ENCODE peak calls at places on chromosome 12, in nine cellular contexts. One of them, this sample, is unnamed.

GRCh38 chr12:29673346-29673745 is 110.4 kb downstream of the TMTC1 start:
- DNase-seq in ovary: no peak
- DNase-seq in IMR-90: peak; percentile 71
- DNase-seq in tibial artery: no peak
- DNase-seq in endothelial cell of umbilical vein: peak; percentile 44
- DNase-seq in left ventricle myocardium inferior: no peak
- DNase-seq in left lung: no peak
- DNase-seq in stomach: no peak
- DNase-seq in kidney: no peak
- DNase-seq in this sample: no peak

GRCh38 chr12:21073822-21074460 is 57.1 kb upstream of the SLCO1B1 start:
- DNase-seq in ovary: no peak
- DNase-seq in IMR-90: no peak
- DNase-seq in tibial artery: no peak
- DNase-seq in endothelial cell of umbilical vein: no peak
- DNase-seq in left ventricle myocardium inferior: no peak
- DNase-seq in left lung: no peak
- DNase-seq in stomach: no peak
- DNase-seq in kidney: no peak
- DNase-seq in this sample: no peak

GRCh38 chr12:54215990-54216579 is 27.3 kb upstream of the SMUG1 start:
- DNase-seq in ovary: peak; percentile 57
- DNase-seq in IMR-90: no peak
- DNase-seq in tibial artery: no peak
- DNase-seq in endothelial cell of umbilical vein: no peak
- DNase-seq in left ventricle myocardium inferior: peak; percentile 19
- DNase-seq in left lung: peak; percentile 43
- DNase-seq in stomach: no peak
- DNase-seq in kidney: no peak
- DNase-seq in this sample: peak; percentile 67

GRCh38 chr12:109597795-109598427 is 24.3 kb downstream of the MVK start:
- DNase-seq in ovary: peak; percentile 92
- DNase-seq in IMR-90: peak; percentile 75
- DNase-seq in tibial artery: peak; percentile 88
- DNase-seq in endothelial cell of umbilical vein: peak; percentile 78
- DNase-seq in left ventricle myocardium inferior: peak; percentile 87
- DNase-seq in left lung: peak; percentile 83
- DNase-seq in stomach: peak; percentile 86
- DNase-seq in kidney: peak; percentile 94
- DNase-seq in this sample: peak; percentile 92

GRCh38 chr12:8493084-8493483 is 20.2 kb upstream of the CLEC4D start:
- DNase-seq in ovary: no peak
- DNase-seq in IMR-90: no peak
- DNase-seq in tibial artery: no peak
- DNase-seq in endothelial cell of umbilical vein: no peak
- DNase-seq in left ventricle myocardium inferior: no peak
- DNase-seq in left lung: peak; percentile 51
- DNase-seq in stomach: no peak
- DNase-seq in kidney: no peak
- DNase-seq in this sample: no peak

GRCh38 chr12:105581420-105581819 is 250.9 kb downstream of the C12orf75 start:
- DNase-seq in ovary: no peak
- DNase-seq in IMR-90: no peak
- DNase-seq in tibial artery: no peak
- DNase-seq in endothelial cell of umbilical vein: no peak
- DNase-seq in left ventricle myocardium inferior: no peak
- DNase-seq in left lung: no peak
- DNase-seq in stomach: no peak
- DNase-seq in kidney: no peak
- DNase-seq in this sample: no peak

GRCh38 chr12:124289634-124290600 is 5.0 kb upstream of the RFLNA start:
- DNase-seq in ovary: no peak
- DNase-seq in IMR-90: peak; percentile 43
- DNase-seq in tibial artery: no peak
- DNase-seq in endothelial cell of umbilical vein: no peak
- DNase-seq in left ventricle myocardium inferior: no peak
- DNase-seq in left lung: peak; percentile 53
- DNase-seq in stomach: no peak
- DNase-seq in kidney: no peak
- DNase-seq in this sample: no peak

GRCh38 chr12:122051231-122051876 is 27.2 kb upstream of the MLXIP start:
- DNase-seq in ovary: peak; percentile 71
- DNase-seq in IMR-90: peak; percentile 44
- DNase-seq in tibial artery: peak; percentile 78
- DNase-seq in endothelial cell of umbilical vein: peak; percentile 39
- DNase-seq in left ventricle myocardium inferior: peak; percentile 56
- DNase-seq in left lung: no peak
- DNase-seq in stomach: no peak
- DNase-seq in kidney: peak; percentile 77
- DNase-seq in this sample: no peak

GRCh38 chr12:131943876-131944275 is 5.9 kb upstream of the EP400 start:
- DNase-seq in ovary: peak; percentile 18
- DNase-seq in IMR-90: no peak
- DNase-seq in tibial artery: peak; percentile 24
- DNase-seq in endothelial cell of umbilical vein: no peak
- DNase-seq in left ventricle myocardium inferior: no peak
- DNase-seq in left lung: no peak
- DNase-seq in stomach: peak; percentile 1
- DNase-seq in kidney: peak; percentile 40
- DNase-seq in this sample: peak; percentile 8

GRCh38 chr12:68899251-68899771 is 33.7 kb downstream of the CPM start:
- DNase-seq in ovary: peak; percentile 77
- DNase-seq in IMR-90: peak; percentile 59
- DNase-seq in tibial artery: peak; percentile 70
- DNase-seq in endothelial cell of umbilical vein: no peak
- DNase-seq in left ventricle myocardium inferior: no peak
- DNase-seq in left lung: peak; percentile 56
- DNase-seq in stomach: peak; percentile 76
- DNase-seq in kidney: peak; percentile 75
- DNase-seq in this sample: peak; percentile 69

GRCh38 chr12:121209221-121209620 is 708 bp upstream of the P2RX4 start:
- DNase-seq in ovary: peak; percentile 50
- DNase-seq in IMR-90: no peak
- DNase-seq in tibial artery: no peak
- DNase-seq in endothelial cell of umbilical vein: no peak
- DNase-seq in left ventricle myocardium inferior: no peak
- DNase-seq in left lung: no peak
- DNase-seq in stomach: no peak
- DNase-seq in kidney: peak; percentile 74
- DNase-seq in this sample: no peak

GRCh38 chr12:91772411-91772810 is 373.2 kb downstream of the BTG1 start:
- DNase-seq in ovary: no peak
- DNase-seq in IMR-90: peak; percentile 7
- DNase-seq in tibial artery: no peak
- DNase-seq in endothelial cell of umbilical vein: no peak
- DNase-seq in left ventricle myocardium inferior: no peak
- DNase-seq in left lung: no peak
- DNase-seq in stomach: no peak
- DNase-seq in kidney: no peak
- DNase-seq in this sample: no peak

GRCh38 chr12:93009533-93009932 is 80.4 kb upstream of the EEA1 start:
- DNase-seq in ovary: no peak
- DNase-seq in IMR-90: no peak
- DNase-seq in tibial artery: no peak
- DNase-seq in endothelial cell of umbilical vein: no peak
- DNase-seq in left ventricle myocardium inferior: no peak
- DNase-seq in left lung: no peak
- DNase-seq in stomach: no peak
- DNase-seq in kidney: no peak
- DNase-seq in this sample: no peak
- H3K4me1 ChIP-seq in ovary: peaks cover 2% of the 10 kb centered on the region
- H3K4me1 ChIP-seq in IMR-90: peaks cover 2% of the 10 kb centered on the region
- H3K4me1 ChIP-seq in tibial artery: no peaks in the 10 kb centered on the region
- H3K4me1 ChIP-seq in endothelial cell of umbilical vein: peaks cover 19% of the 10 kb centered on the region
- H3K4me1 ChIP-seq in left ventricle myocardium inferior: no peaks in the 10 kb centered on the region
- H3K4me1 ChIP-seq in left lung: no peaks in the 10 kb centered on the region
- H3K4me1 ChIP-seq in stomach: peaks cover 12% of the 10 kb centered on the region
- H3K4me1 ChIP-seq in kidney: no peaks in the 10 kb centered on the region
- H3K4me1 ChIP-seq in this sample: no peaks in the 10 kb centered on the region

GRCh38 chr12:50333441-50333840 is 50.1 kb upstream of the LIMA1 start:
- DNase-seq in ovary: no peak
- DNase-seq in IMR-90: no peak
- DNase-seq in tibial artery: no peak
- DNase-seq in endothelial cell of umbilical vein: no peak
- DNase-seq in left ventricle myocardium inferior: no peak
- DNase-seq in left lung: no peak
- DNase-seq in stomach: no peak
- DNase-seq in kidney: no peak
- DNase-seq in this sample: no peak
- H3K27ac ChIP-seq in ovary: no peak overlapping the region
- H3K27ac ChIP-seq in IMR-90: no peak overlapping the region
- H3K27ac ChIP-seq in tibial artery: no peak overlapping the region
- H3K27ac ChIP-seq in endothelial cell of umbilical vein: no peak overlapping the region
- H3K27ac ChIP-seq in left ventricle myocardium inferior: no peak overlapping the region
- H3K27ac ChIP-seq in left lung: no peak overlapping the region
- H3K27ac ChIP-seq in stomach: no peak overlapping the region
- H3K27ac ChIP-seq in kidney: no peak overlapping the region
- H3K27ac ChIP-seq in this sample: no peak overlapping the region

DNA sequence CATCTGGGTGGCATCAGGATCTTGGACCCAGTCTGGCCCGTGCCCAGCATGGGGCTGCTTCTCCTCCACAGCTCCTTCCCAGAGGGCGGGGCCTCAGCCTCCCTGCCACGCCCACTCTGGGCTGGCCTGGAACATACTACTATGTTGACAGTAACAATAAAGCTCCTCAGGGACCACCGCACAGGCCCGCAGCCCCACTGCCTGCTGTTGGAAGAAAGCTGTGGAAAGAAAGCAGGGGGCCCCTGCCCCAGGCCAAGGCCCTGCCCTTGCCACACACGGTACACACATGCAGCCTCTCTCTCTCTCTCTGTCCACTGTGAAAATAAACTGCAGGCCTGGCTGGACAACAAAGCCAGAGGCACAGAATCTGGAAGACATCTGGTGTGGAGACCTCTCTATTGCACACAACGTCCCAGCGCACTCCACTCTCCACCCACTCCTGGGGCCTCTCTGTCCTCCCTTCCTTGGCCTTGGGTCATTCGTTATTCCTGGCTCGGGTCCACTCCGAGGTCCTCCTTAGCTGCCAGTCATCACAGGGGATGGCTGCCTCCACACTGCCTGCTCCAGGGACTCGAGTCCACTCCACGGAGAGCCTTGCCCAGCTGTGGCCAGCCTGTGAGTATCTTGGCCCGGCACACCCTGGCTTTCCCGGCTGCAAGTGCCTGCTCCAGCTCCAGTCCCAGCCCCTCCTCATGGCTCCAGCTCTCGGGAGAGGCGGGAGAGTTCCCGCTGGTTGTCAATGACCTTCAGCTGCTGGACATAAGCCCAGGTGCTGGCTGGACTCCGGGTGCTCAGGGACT is 11.8 kb upstream of the ENDOU start:
- DNase-seq in ovary: peak; percentile 96
- DNase-seq in IMR-90: peak; percentile 73
- DNase-seq in tibial artery: peak; percentile 99
- DNase-seq in endothelial cell of umbilical vein: peak; percentile 14
- DNase-seq in left ventricle myocardium inferior: peak; percentile 91
- DNase-seq in left lung: peak; percentile 87
- DNase-seq in stomach: peak; percentile 88
- DNase-seq in kidney: peak; percentile 96
- DNase-seq in this sample: peak; percentile 93
- H3K4me1 ChIP-seq in ovary: peaks cover 37% of the 10 kb centered on the region
- H3K4me1 ChIP-seq in IMR-90: peaks cover 18% of the 10 kb centered on the region
- H3K4me1 ChIP-seq in tibial artery: peaks cover 42% of the 10 kb centered on the region
- H3K4me1 ChIP-seq in endothelial cell of umbilical vein: peaks cover 14% of the 10 kb centered on the region
- H3K4me1 ChIP-seq in left ventricle myocardium inferior: peaks cover 99% of the 10 kb centered on the region
- H3K4me1 ChIP-seq in left lung: peaks cover 20% of the 10 kb centered on the region
- H3K4me1 ChIP-seq in stomach: peaks cover 57% of the 10 kb centered on the region
- H3K4me1 ChIP-seq in kidney: peaks cover 38% of the 10 kb centered on the region
- H3K4me1 ChIP-seq in this sample: peaks cover 59% of the 10 kb centered on the region

GRCh38 chr12:3750616-3751015 is 2.3 kb downstream of the CRACR2A start:
- DNase-seq in ovary: no peak
- DNase-seq in IMR-90: no peak
- DNase-seq in tibial artery: no peak
- DNase-seq in endothelial cell of umbilical vein: no peak
- DNase-seq in left ventricle myocardium inferior: no peak
- DNase-seq in left lung: no peak
- DNase-seq in stomach: no peak
- DNase-seq in kidney: no peak
- DNase-seq in this sample: no peak

GRCh38 chr12:3752096-3752709 is 706 bp downstream of the CRACR2A start:
- DNase-seq in ovary: peak; percentile 27
- DNase-seq in IMR-90: no peak
- DNase-seq in tibial artery: no peak
- DNase-seq in endothelial cell of umbilical vein: peak; percentile 45
- DNase-seq in left ventricle myocardium inferior: peak; percentile 61
- DNase-seq in left lung: peak; percentile 48
- DNase-seq in stomach: peak; percentile 30
- DNase-seq in kidney: peak; percentile 74
- DNase-seq in this sample: peak; percentile 77

GRCh38 chr12:3752741-3753486 is at the start of gene CRACR2A:
- DNase-seq in ovary: peak; percentile 68
- DNase-seq in IMR-90: peak; percentile 31
- DNase-seq in tibial artery: no peak
- DNase-seq in endothelial cell of umbilical vein: peak; percentile 75
- DNase-seq in left ventricle myocardium inferior: peak; percentile 69
- DNase-seq in left lung: peak; percentile 66
- DNase-seq in stomach: peak; percentile 68
- DNase-seq in kidney: peak; percentile 90
- DNase-seq in this sample: peak; percentile 85

GRCh38 chr12:3753549-3754284 is 808 bp upstream of the CRACR2A start:
- DNase-seq in ovary: peak; percentile 48
- DNase-seq in IMR-90: no peak
- DNase-seq in tibial artery: no peak
- DNase-seq in endothelial cell of umbilical vein: no peak
- DNase-seq in left ventricle myocardium inferior: peak; percentile 41
- DNase-seq in left lung: no peak
- DNase-seq in stomach: no peak
- DNase-seq in kidney: no peak
- DNase-seq in this sample: no peak

DNA sequence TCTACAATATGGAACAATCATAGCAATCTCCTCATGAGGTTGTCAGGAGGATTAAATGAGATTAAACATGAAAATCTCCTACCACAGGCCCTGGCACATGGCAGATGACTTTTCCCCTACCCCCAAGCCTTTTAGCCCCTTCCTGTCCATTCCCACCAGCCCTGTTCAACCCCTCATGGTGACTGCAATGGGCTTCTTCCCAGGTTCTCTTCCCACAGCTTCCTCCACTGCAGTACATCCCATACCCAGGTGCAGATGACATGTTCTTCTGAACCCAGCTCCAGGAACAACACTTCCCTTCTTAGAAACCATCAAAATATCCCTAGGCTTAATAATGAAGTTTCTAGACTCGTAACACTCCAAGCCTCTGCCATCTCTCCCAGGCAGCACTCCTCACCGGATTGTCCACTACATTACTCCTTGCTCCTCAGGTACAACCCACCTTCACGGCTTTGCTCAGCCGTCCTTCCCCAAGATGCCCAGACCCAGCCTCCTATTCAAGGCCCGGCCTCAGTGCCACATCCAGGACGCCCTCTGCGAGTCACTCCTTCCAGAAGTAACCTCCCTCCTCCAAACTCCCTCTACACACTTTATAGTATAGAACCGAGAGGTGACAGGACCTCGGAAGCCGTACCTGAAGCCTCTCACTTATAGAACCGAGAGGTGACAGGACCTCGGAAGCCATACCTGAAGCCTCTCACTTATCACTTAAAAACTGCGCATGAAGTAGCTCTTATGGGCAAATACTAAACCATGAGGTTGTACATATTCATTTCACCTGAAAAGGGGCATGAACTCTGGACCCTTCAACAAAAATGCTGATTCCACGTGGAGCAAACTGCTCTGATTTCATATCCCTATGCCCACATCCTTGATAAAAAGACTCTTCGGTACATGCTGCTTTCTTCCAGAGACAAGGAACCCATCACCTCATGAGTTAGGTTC is 1.5 kb downstream of the CRACR2A start:
- DNase-seq in ovary: no peak
- DNase-seq in IMR-90: no peak
- DNase-seq in tibial artery: no peak
- DNase-seq in endothelial cell of umbilical vein: no peak
- DNase-seq in left ventricle myocardium inferior: no peak
- DNase-seq in left lung: no peak
- DNase-seq in stomach: no peak
- DNase-seq in kidney: no peak
- DNase-seq in this sample: no peak
- H3K27ac ChIP-seq in ovary: no peak overlapping the region
- H3K27ac ChIP-seq in IMR-90: no peak overlapping the region
- H3K27ac ChIP-seq in tibial artery: no peak overlapping the region
- H3K27ac ChIP-seq in endothelial cell of umbilical vein: no peak overlapping the region
- H3K27ac ChIP-seq in left ventricle myocardium inferior: peak overlapping the region; percentile 87
- H3K27ac ChIP-seq in left lung: peak overlapping the region; percentile 35
- H3K27ac ChIP-seq in stomach: no peak overlapping the region
- H3K27ac ChIP-seq in kidney: no peak overlapping the region
- H3K27ac ChIP-seq in this sample: peak overlapping the region; percentile 2